ENCODE peak calls at places on chromosomes 13 and 19, in nine cellular contexts. One of them, this sample, is unnamed.
A peak's percentile ranks its signal among the peaks of the same experiment; 100 is the strongest.

GRCh38 chr13:111061338-111062045 is 53.6 kb upstream of the ARHGEF7 start:
- DNase-seq in pancreas: no peak
- DNase-seq in right atrium auricular region: no peak
- DNase-seq in GM23248: no peak
- DNase-seq in neuronal stem cell: no peak
- DNase-seq in cardiac muscle cell: no peak
- DNase-seq in PC-3: no peak
- DNase-seq in astrocyte: no peak
- DNase-seq in naive thymus-derived CD4-positive, alpha-beta T cell: no peak
- DNase-seq in this sample: peak; percentile 59

GRCh38 chr19:14113762-14114414 is 3.7 kb downstream of the PRKACA start:
- DNase-seq in neuronal stem cell: no peak
- DNase-seq in PC-3: peak; percentile 40
- DNase-seq in naive thymus-derived CD4-positive, alpha-beta T cell: peak; percentile 59
- DNase-seq in astrocyte: no peak
- DNase-seq in right atrium auricular region: no peak
- DNase-seq in pancreas: peak; percentile 76
- DNase-seq in cardiac muscle cell: no peak
- DNase-seq in GM23248: no peak
- DNase-seq in this sample: no peak

GRCh38 chr19:54137913-54138776 is 583 bp downstream of the CNOT3 start:
- DNase-seq in pancreas: peak; percentile 69
- DNase-seq in neuronal stem cell: no peak
- DNase-seq in PC-3: no peak
- DNase-seq in astrocyte: no peak
- DNase-seq in GM23248: peak; percentile 53
- DNase-seq in naive thymus-derived CD4-positive, alpha-beta T cell: peak; percentile 45
- DNase-seq in right atrium auricular region: no peak
- DNase-seq in cardiac muscle cell: no peak
- DNase-seq in this sample: no peak

GRCh38 chr13:99659234-99659633 is 158.0 kb downstream of the TM9SF2 start:
- DNase-seq in cardiac muscle cell: no peak
- DNase-seq in naive thymus-derived CD4-positive, alpha-beta T cell: no peak
- DNase-seq in GM23248: no peak
- DNase-seq in astrocyte: no peak
- DNase-seq in neuronal stem cell: no peak
- DNase-seq in pancreas: no peak
- DNase-seq in right atrium auricular region: no peak
- DNase-seq in PC-3: no peak
- DNase-seq in this sample: no peak

GRCh38 chr13:93218583-93218982 is 8.0 kb upstream of the GPC6 start:
- DNase-seq in cardiac muscle cell: no peak
- DNase-seq in neuronal stem cell: no peak
- DNase-seq in astrocyte: no peak
- DNase-seq in naive thymus-derived CD4-positive, alpha-beta T cell: no peak
- DNase-seq in PC-3: peak; percentile 17
- DNase-seq in pancreas: no peak
- DNase-seq in right atrium auricular region: no peak
- DNase-seq in GM23248: peak; percentile 15
- DNase-seq in this sample: no peak

GRCh38 chr19:13689050-13689449 is 75.3 kb upstream of the MRI1 start:
- DNase-seq in GM23248: peak; percentile 51
- DNase-seq in cardiac muscle cell: peak; percentile 41
- DNase-seq in pancreas: no peak
- DNase-seq in PC-3: peak; percentile 59
- DNase-seq in neuronal stem cell: peak; percentile 14
- DNase-seq in astrocyte: peak; percentile 10
- DNase-seq in right atrium auricular region: no peak
- DNase-seq in naive thymus-derived CD4-positive, alpha-beta T cell: no peak
- DNase-seq in this sample: no peak

GRCh38 chr13:38264363-38265134 is 85.1 kb upstream of the UFM1 start:
- DNase-seq in GM23248: no peak
- DNase-seq in neuronal stem cell: no peak
- DNase-seq in right atrium auricular region: no peak
- DNase-seq in pancreas: no peak
- DNase-seq in PC-3: no peak
- DNase-seq in astrocyte: no peak
- DNase-seq in cardiac muscle cell: no peak
- DNase-seq in naive thymus-derived CD4-positive, alpha-beta T cell: no peak
- DNase-seq in this sample: no peak

GRCh38 chr13:41960195-41960699 is 662 bp downstream of the VWA8 start:
- DNase-seq in neuronal stem cell: no peak
- DNase-seq in naive thymus-derived CD4-positive, alpha-beta T cell: no peak
- DNase-seq in pancreas: no peak
- DNase-seq in astrocyte: peak; percentile 14
- DNase-seq in cardiac muscle cell: peak; percentile 41
- DNase-seq in PC-3: peak; percentile 9
- DNase-seq in GM23248: peak; percentile 71
- DNase-seq in right atrium auricular region: no peak
- DNase-seq in this sample: no peak

GRCh38 chr13:25241007-25241406 is 46.3 kb downstream of the MTMR6 start:
- DNase-seq in GM23248: no peak
- DNase-seq in astrocyte: no peak
- DNase-seq in neuronal stem cell: no peak
- DNase-seq in naive thymus-derived CD4-positive, alpha-beta T cell: no peak
- DNase-seq in right atrium auricular region: no peak
- DNase-seq in pancreas: no peak
- DNase-seq in cardiac muscle cell: no peak
- DNase-seq in PC-3: no peak
- DNase-seq in this sample: no peak

GRCh38 chr19:11373885-11374448 is 499 bp upstream of the SWSAP1 start:
- DNase-seq in neuronal stem cell: no peak
- DNase-seq in astrocyte: no peak
- DNase-seq in pancreas: no peak
- DNase-seq in right atrium auricular region: no peak
- DNase-seq in GM23248: peak; percentile 29
- DNase-seq in PC-3: no peak
- DNase-seq in cardiac muscle cell: no peak
- DNase-seq in naive thymus-derived CD4-positive, alpha-beta T cell: no peak
- DNase-seq in this sample: no peak

GRCh38 chr19:18774107-18774506 is 17.0 kb downstream of the COMP start:
- DNase-seq in PC-3: no peak
- DNase-seq in GM23248: no peak
- DNase-seq in cardiac muscle cell: no peak
- DNase-seq in neuronal stem cell: no peak
- DNase-seq in astrocyte: no peak
- DNase-seq in pancreas: no peak
- DNase-seq in right atrium auricular region: no peak
- DNase-seq in naive thymus-derived CD4-positive, alpha-beta T cell: no peak
- DNase-seq in this sample: no peak

GRCh38 chr13:111211789-111212516 is 96.8 kb downstream of the ARHGEF7 start:
- DNase-seq in GM23248: no peak
- DNase-seq in neuronal stem cell: no peak
- DNase-seq in astrocyte: peak; percentile 91
- DNase-seq in PC-3: no peak
- DNase-seq in pancreas: no peak
- DNase-seq in naive thymus-derived CD4-positive, alpha-beta T cell: no peak
- DNase-seq in cardiac muscle cell: peak; percentile 56
- DNase-seq in right atrium auricular region: no peak
- DNase-seq in this sample: no peak

GRCh38 chr13:65456150-65456912 is 1773.8 kb downstream of the PCDH9 start:
- DNase-seq in PC-3: no peak
- DNase-seq in right atrium auricular region: no peak
- DNase-seq in cardiac muscle cell: no peak
- DNase-seq in GM23248: no peak
- DNase-seq in astrocyte: no peak
- DNase-seq in pancreas: no peak
- DNase-seq in naive thymus-derived CD4-positive, alpha-beta T cell: no peak
- DNase-seq in neuronal stem cell: no peak
- DNase-seq in this sample: no peak

GRCh38 chr13:99265823-99266426 is 7.7 kb upstream of the GPR18 start:
- DNase-seq in cardiac muscle cell: peak; percentile 68
- DNase-seq in neuronal stem cell: no peak
- DNase-seq in astrocyte: peak; percentile 27
- DNase-seq in naive thymus-derived CD4-positive, alpha-beta T cell: no peak
- DNase-seq in right atrium auricular region: no peak
- DNase-seq in pancreas: no peak
- DNase-seq in PC-3: peak; percentile 61
- DNase-seq in GM23248: peak; percentile 72
- DNase-seq in this sample: peak; percentile 62

GRCh38 chr13:83796364-83796763 is 85.9 kb downstream of the SLITRK1 start:
- DNase-seq in pancreas: no peak
- DNase-seq in PC-3: no peak
- DNase-seq in astrocyte: no peak
- DNase-seq in naive thymus-derived CD4-positive, alpha-beta T cell: no peak
- DNase-seq in neuronal stem cell: no peak
- DNase-seq in right atrium auricular region: no peak
- DNase-seq in GM23248: no peak
- DNase-seq in cardiac muscle cell: no peak
- DNase-seq in this sample: no peak

GRCh38 chr13:112703935-112704633 is 14.2 kb downstream of the ATP11A start:
- DNase-seq in naive thymus-derived CD4-positive, alpha-beta T cell: no peak
- DNase-seq in GM23248: no peak
- DNase-seq in neuronal stem cell: no peak
- DNase-seq in astrocyte: no peak
- DNase-seq in right atrium auricular region: no peak
- DNase-seq in PC-3: no peak
- DNase-seq in pancreas: no peak
- DNase-seq in cardiac muscle cell: peak; percentile 30
- DNase-seq in this sample: no peak

DNA sequence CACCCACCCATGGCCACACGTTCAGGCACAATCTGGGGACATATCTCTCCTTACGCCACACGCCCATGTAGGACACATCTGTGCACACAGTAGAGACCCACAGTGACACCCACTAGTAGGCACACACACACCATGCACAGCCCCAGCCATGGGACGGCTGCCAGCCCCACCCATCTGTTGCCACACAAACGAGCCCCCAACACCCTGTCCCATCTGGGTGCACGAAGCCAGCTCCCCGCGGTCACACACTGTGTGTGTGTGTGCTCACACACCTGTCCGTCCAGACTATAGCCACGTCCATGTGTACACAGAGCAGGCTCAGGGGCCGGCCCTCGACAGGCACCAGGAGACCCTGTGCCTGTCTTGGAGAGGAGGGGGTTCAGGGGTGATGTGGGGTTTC is 10.6 kb downstream of the ERFL start:
- DNase-seq in GM23248: no peak
- DNase-seq in cardiac muscle cell: no peak
- DNase-seq in right atrium auricular region: no peak
- DNase-seq in pancreas: no peak
- DNase-seq in PC-3: no peak
- DNase-seq in astrocyte: no peak
- DNase-seq in naive thymus-derived CD4-positive, alpha-beta T cell: no peak
- DNase-seq in neuronal stem cell: no peak
- DNase-seq in this sample: no peak
- H3K27me3 ChIP-seq in GM23248: peaks cover 52% of the 10 kb centered on the region
- H3K27me3 ChIP-seq in cardiac muscle cell: peaks cover 100% of the 10 kb centered on the region
- H3K27me3 ChIP-seq in right atrium auricular region: peaks cover 16% of the 10 kb centered on the region
- H3K27me3 ChIP-seq in pancreas: no peaks in the 10 kb centered on the region
- H3K27me3 ChIP-seq in PC-3: peaks cover 24% of the 10 kb centered on the region
- H3K27me3 ChIP-seq in astrocyte: peaks cover 83% of the 10 kb centered on the region
- H3K27me3 ChIP-seq in naive thymus-derived CD4-positive, alpha-beta T cell: peaks cover 23% of the 10 kb centered on the region
- H3K27me3 ChIP-seq in neuronal stem cell: peaks cover 35% of the 10 kb centered on the region
- H3K27me3 ChIP-seq in this sample: peaks cover 54% of the 10 kb centered on the region

GRCh38 chr19:16587031-16588023 is 15.1 kb upstream of the SLC35E1 start:
- DNase-seq in astrocyte: peak; percentile 58
- DNase-seq in PC-3: no peak
- DNase-seq in cardiac muscle cell: no peak
- DNase-seq in pancreas: no peak
- DNase-seq in neuronal stem cell: no peak
- DNase-seq in naive thymus-derived CD4-positive, alpha-beta T cell: peak; percentile 52
- DNase-seq in GM23248: peak; percentile 80
- DNase-seq in right atrium auricular region: no peak
- DNase-seq in this sample: no peak
- H3K27ac ChIP-seq in astrocyte: no peak overlapping the region
- H3K27ac ChIP-seq in PC-3: no peak overlapping the region
- H3K27ac ChIP-seq in cardiac muscle cell: peak overlapping the region; percentile 79
- H3K27ac ChIP-seq in pancreas: no peak overlapping the region
- H3K27ac ChIP-seq in neuronal stem cell: no peak overlapping the region
- H3K27ac ChIP-seq in naive thymus-derived CD4-positive, alpha-beta T cell: peak overlapping the region; percentile 62
- H3K27ac ChIP-seq in GM23248: peak overlapping the region; percentile 16
- H3K27ac ChIP-seq in right atrium auricular region: no peak overlapping the region
- H3K27ac ChIP-seq in this sample: no peak overlapping the region

GRCh38 chr13:48637601-48638000 is 16.1 kb upstream of the CYSLTR2 start:
- DNase-seq in naive thymus-derived CD4-positive, alpha-beta T cell: no peak
- DNase-seq in right atrium auricular region: no peak
- DNase-seq in GM23248: no peak
- DNase-seq in pancreas: no peak
- DNase-seq in astrocyte: no peak
- DNase-seq in cardiac muscle cell: no peak
- DNase-seq in neuronal stem cell: no peak
- DNase-seq in PC-3: no peak
- DNase-seq in this sample: no peak

GRCh38 chr13:48634631-48635030 is 19.1 kb upstream of the CYSLTR2 start:
- DNase-seq in pancreas: no peak
- DNase-seq in GM23248: no peak
- DNase-seq in cardiac muscle cell: no peak
- DNase-seq in astrocyte: no peak
- DNase-seq in naive thymus-derived CD4-positive, alpha-beta T cell: no peak
- DNase-seq in neuronal stem cell: no peak
- DNase-seq in right atrium auricular region: no peak
- DNase-seq in PC-3: no peak
- DNase-seq in this sample: no peak

GRCh38 chr13:48635478-48635877 is 18.3 kb upstream of the CYSLTR2 start:
- DNase-seq in right atrium auricular region: no peak
- DNase-seq in pancreas: no peak
- DNase-seq in cardiac muscle cell: no peak
- DNase-seq in naive thymus-derived CD4-positive, alpha-beta T cell: no peak
- DNase-seq in PC-3: no peak
- DNase-seq in astrocyte: no peak
- DNase-seq in GM23248: no peak
- DNase-seq in neuronal stem cell: no peak
- DNase-seq in this sample: no peak

GRCh38 chr13:48633695-48634094 is 20.0 kb upstream of the CYSLTR2 start:
- DNase-seq in GM23248: no peak
- DNase-seq in cardiac muscle cell: no peak
- DNase-seq in right atrium auricular region: no peak
- DNase-seq in astrocyte: no peak
- DNase-seq in PC-3: no peak
- DNase-seq in naive thymus-derived CD4-positive, alpha-beta T cell: no peak
- DNase-seq in pancreas: no peak
- DNase-seq in neuronal stem cell: no peak
- DNase-seq in this sample: no peak

GRCh38 chr13:48636550-48636949 is 17.2 kb upstream of the CYSLTR2 start:
- DNase-seq in cardiac muscle cell: peak; percentile 96
- DNase-seq in GM23248: peak; percentile 11
- DNase-seq in right atrium auricular region: no peak
- DNase-seq in astrocyte: peak; percentile 84
- DNase-seq in pancreas: no peak
- DNase-seq in PC-3: no peak
- DNase-seq in neuronal stem cell: no peak
- DNase-seq in naive thymus-derived CD4-positive, alpha-beta T cell: no peak
- DNase-seq in this sample: no peak
- H3K4me1 ChIP-seq in cardiac muscle cell: no peaks in the 10 kb centered on the region
- H3K4me1 ChIP-seq in GM23248: no peaks in the 10 kb centered on the region
- H3K4me1 ChIP-seq in right atrium auricular region: no peaks in the 10 kb centered on the region
- H3K4me1 ChIP-seq in astrocyte: no peaks in the 10 kb centered on the region
- H3K4me1 ChIP-seq in pancreas: no peaks in the 10 kb centered on the region
- H3K4me1 ChIP-seq in PC-3: no peaks in the 10 kb centered on the region
- H3K4me1 ChIP-seq in neuronal stem cell: no peaks in the 10 kb centered on the region
- H3K4me1 ChIP-seq in naive thymus-derived CD4-positive, alpha-beta T cell: no peaks in the 10 kb centered on the region
- H3K4me1 ChIP-seq in this sample: no peaks in the 10 kb centered on the region

DNA sequence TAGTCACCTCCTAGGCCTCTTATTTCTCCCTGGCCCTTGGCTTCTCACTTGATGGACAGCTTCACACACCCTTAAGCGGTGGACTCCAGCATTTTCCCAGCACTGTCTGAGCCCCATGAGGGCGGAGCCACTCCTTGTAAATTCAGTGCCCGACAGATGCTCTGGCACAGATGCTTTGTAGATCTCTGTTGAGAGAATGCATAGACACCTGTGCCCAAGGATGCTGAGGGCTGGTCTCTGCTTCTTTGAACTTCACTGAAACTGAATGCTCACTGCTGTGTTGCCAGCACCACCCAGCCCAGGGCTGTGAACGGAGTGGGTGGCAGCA is 3.3 kb downstream of the SYCN start:
- DNase-seq in GM23248: no peak
- DNase-seq in right atrium auricular region: no peak
- DNase-seq in astrocyte: no peak
- DNase-seq in naive thymus-derived CD4-positive, alpha-beta T cell: no peak
- DNase-seq in pancreas: no peak
- DNase-seq in cardiac muscle cell: no peak
- DNase-seq in neuronal stem cell: no peak
- DNase-seq in PC-3: no peak
- DNase-seq in this sample: no peak
- H3K27me3 ChIP-seq in GM23248: peaks cover 57% of the 10 kb centered on the region
- H3K27me3 ChIP-seq in right atrium auricular region: no peaks in the 10 kb centered on the region
- H3K27me3 ChIP-seq in astrocyte: peaks cover 41% of the 10 kb centered on the region
- H3K27me3 ChIP-seq in naive thymus-derived CD4-positive, alpha-beta T cell: no peaks in the 10 kb centered on the region
- H3K27me3 ChIP-seq in pancreas: no peaks in the 10 kb centered on the region
- H3K27me3 ChIP-seq in cardiac muscle cell: peaks cover 16% of the 10 kb centered on the region
- H3K27me3 ChIP-seq in neuronal stem cell: peaks cover 3% of the 10 kb centered on the region
- H3K27me3 ChIP-seq in PC-3: no peaks in the 10 kb centered on the region
- H3K27me3 ChIP-seq in this sample: peaks cover 68% of the 10 kb centered on the region